ENCODE peak calls at places on chromosomes 13 and 19, in four cellular contexts. U is H1, K is IMR-90, G is neuronal stem cell. H is an unnamed sample.

GRCh38 chr13:106477303-106477702 is 58.2 kb downstream of the EFNB2 start:
- DNase-seq in U (no peak), K (no peak), G (no peak), H (no peak)

GRCh38 chr19:47373246-47374240 is 24.4 kb downstream of the DHX34 start:
- DNase-seq in U (no peak), K (no peak), G (no peak), H (no peak)

GRCh38 chr19:29495971-29496441 is 29.8 kb upstream of the VSTM2B start:
- DNase-seq in U (no peak), K (no peak), G (no peak), H (peak)

GRCh38 chr13:54445453-54445852 is 1416.8 kb downstream of the OLFM4 start:
- DNase-seq in U (no peak), K (no peak), G (no peak), H (no peak)

GRCh38 chr19:33238750-33239149 is 13.1 kb upstream of the SLC7A10 start:
- DNase-seq in U (no peak), K (no peak), G (no peak), H (no peak)

GRCh38 chr13:108096301-108096700 is 119.0 kb downstream of the LIG4 start:
- DNase-seq in U (no peak), K (no peak), G (no peak), H (no peak)

GRCh38 chr13:20633802-20634201 is 66.8 kb downstream of the IFT88 start:
- DNase-seq in U (no peak), K (no peak), G (no peak), H (no peak)

GRCh38 chr19:35995655-35995993 is 636 bp downstream of the SDHAF1 start:
- DNase-seq in U (no peak), K (peak), G (no peak), H (peak)

GRCh38 chr19:51448011-51448744 is 10.1 kb downstream of the SIGLEC8 start:
- DNase-seq in U (no peak), K (no peak), G (no peak), H (no peak)

GRCh38 chr13:46871557-46871956 is 25.3 kb downstream of the HTR2A start:
- DNase-seq in U (no peak), K (no peak), G (no peak), H (no peak)

GRCh38 chr13:98500963-98501421 is 75.9 kb downstream of the STK24 start:
- DNase-seq in U (no peak), K (no peak), G (no peak), H (no peak)

GRCh38 chr13:50690020-50690419 is 153.5 kb downstream of the DLEU7 start:
- DNase-seq in U (no peak), K (no peak), G (no peak), H (no peak)

GRCh38 chr19:54094601-54095000 is 6.0 kb downstream of the OSCAR start:
- DNase-seq in U (no peak), K (no peak), G (no peak), H (no peak)

GRCh38 chr13:21884965-21885567 is 214.2 kb downstream of the FGF9 start:
- DNase-seq in U (no peak), K (no peak), G (no peak), H (no peak)

GRCh38 chr19:48325265-48325910 is at the start of gene EMP3:
- DNase-seq in U (no peak), K (peak), G (peak), H (peak)

GRCh38 chr19:10718205-10719196 is 622 bp downstream of the DNM2 start:
- DNase-seq in U (no peak), K (peak), G (no peak), H (no peak)

GRCh38 chr19:34432797-34433196 is 4.6 kb downstream of the UBA2 start:
- DNase-seq in U (no peak), K (no peak), G (no peak), H (no peak)

GRCh38 chr19:33300016-33300981 is 2.0 kb downstream of the CEBPA start:
- DNase-seq in U (no peak), K (no peak), G (no peak), H (no peak)

GRCh38 chr19:38726761-38727301 is 17.4 kb downstream of the CAPN12 start:
- DNase-seq in U (no peak), K (no peak), G (no peak), H (no peak)

GRCh38 chr13:59774511-59774911 is 389.2 kb downstream of the DIAPH3 start:
- DNase-seq in U (no peak), K (peak), G (peak), H (no peak)

GRCh38 chr19:47039239-47039874 is 9.1 kb downstream of the TMEM160 start:
- DNase-seq in U (no peak), K (no peak), G (no peak), H (no peak)

GRCh38 chr19:18385675-18386542 is at the start of gene GDF15:
- DNase-seq in U (no peak), K (peak), G (no peak), H (peak)

DNA sequence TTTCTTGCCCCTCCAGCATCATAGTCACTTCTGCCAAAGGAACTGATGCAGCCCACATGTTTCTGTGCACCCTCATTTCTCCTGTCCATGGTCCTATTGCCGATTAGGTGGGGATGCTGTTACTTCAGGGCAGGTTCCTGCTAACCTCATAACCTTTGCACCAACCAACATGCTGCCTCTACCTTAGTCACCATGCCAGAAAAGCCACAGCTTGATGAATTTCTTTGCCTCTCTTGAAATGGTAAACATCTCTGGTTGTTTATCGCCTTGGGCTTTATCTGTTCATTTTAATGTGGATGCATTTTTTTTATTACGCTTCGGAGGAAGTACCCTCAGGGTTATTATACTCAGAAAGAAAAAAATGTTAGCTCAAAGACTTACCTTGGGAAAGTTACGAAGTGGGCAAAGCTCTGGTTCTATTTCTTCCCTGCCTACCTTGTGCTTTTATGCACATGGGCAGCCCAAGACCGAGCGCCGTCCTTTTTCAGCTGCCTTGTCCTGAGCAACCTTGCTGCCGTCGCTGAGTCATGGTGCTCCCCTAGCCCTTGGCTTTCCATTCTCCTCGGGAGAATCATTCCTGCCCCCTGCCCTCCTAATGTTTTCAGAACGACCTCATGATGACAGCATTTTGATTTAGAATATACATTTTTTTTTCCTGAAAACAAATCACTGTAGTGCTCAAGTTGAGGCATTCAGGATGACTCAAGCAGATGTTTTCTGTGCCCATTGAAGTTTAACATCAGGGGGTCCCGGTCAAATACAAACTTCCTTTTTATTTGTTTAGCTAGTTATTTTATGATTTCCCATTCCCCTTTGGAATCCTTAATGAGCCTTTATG is 280.0 kb downstream of the SHISA2 start:
- DNase-seq in U (peak), K (no peak), G (no peak), H (no peak)
- H2BK5ac ChIP-seq in U (no peak), K (no peak), G (no peak), H (no peak)

GRCh38 chr19:28166025-28166424 is 1046.9 kb downstream of the UQCRFS1 start:
- DNase-seq in U (no peak), K (no peak), G (no peak), H (no peak)
- H4K91ac ChIP-seq in U (no peak), K (no peak), G (no peak), H (no peak)

DNA sequence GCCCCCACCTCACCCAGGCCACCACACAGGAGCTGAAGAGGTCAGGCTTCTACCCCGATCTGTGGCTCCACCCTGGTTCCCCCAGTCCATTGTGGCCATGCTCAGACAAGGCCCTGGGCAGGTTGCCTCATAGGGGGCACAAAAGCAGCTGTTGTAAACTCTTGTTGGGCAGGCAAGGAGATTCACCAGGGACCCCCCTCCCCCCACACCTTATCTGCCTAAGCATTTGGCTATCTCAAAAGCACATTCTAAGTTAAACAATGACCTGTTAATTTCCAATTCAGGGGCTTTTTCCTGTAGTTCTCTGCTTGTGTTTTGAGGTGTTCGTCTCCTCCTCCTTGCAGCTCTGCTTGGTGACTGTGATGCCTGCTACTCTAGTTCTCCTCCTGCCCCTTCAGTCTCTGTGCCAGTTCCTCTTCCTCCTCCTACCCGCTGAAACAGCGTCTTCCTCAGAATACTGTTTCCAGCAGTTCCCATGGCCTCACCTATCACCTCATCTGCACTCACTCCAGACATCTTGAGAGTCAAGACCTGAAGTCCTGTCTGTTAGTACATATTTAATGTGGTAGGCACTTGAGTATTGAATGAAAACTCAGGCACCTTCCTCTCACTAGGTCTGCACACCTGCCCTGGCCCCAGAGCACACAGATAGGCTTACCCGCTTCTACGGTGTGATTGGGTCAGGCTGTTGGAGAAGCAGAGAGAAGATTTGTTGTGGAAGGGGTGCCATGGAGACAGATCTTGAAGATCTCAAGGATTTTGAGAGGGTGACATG is 31.7 kb downstream of the SPATA13 start:
- DNase-seq in U (no peak), K (no peak), G (no peak), H (peak)
- H2BK5ac ChIP-seq in U (peak), K (no peak), G (no peak), H (no peak)

GRCh38 chr19:17236414-17236716 is 9.4 kb downstream of the NR2F6 start:
- DNase-seq in U (no peak), K (no peak), G (no peak), H (no peak)
- H4K91ac ChIP-seq in U (no peak), K (peak), G (no peak), H (no peak)

H was measured in H9.